ENCODE peak calls at places on chromosomes 7 and 10, in five cellular contexts. A, R, Q, T and I are unnamed samples.

GRCh38 chr7:1200045-1200444 is 32.6 kb upstream of the UNCX start:
- DNase-seq in A (no peak), R (no peak), Q (no peak), T (no peak), I (no peak)

GRCh38 chr7:124723012-124723411 is 42.6 kb downstream of the GPR37 start:
- DNase-seq in A (no peak), R (peak), Q (no peak), T (peak), I (no peak)

GRCh38 chr10:123606006-123606405 is 60.1 kb upstream of the GPR26 start:
- DNase-seq in A (no peak), R (no peak), Q (no peak), T (no peak), I (no peak)

GRCh38 chr10:132408367-132408781 is 11.4 kb downstream of the PWWP2B start:
- DNase-seq in A (no peak), R (no peak), Q (no peak), T (no peak), I (no peak)

GRCh38 chr7:117012284-117013174 is 59.2 kb downstream of the ST7 start:
- DNase-seq in A (peak), R (peak), Q (no peak), T (peak), I (peak)

GRCh38 chr10:1661861-1662260 is 75.5 kb downstream of the ADARB2 start:
- DNase-seq in A (no peak), R (no peak), Q (no peak), T (no peak), I (peak)

GRCh38 chr10:70676511-70676910 is 4.2 kb downstream of the ADAMTS14 start:
- DNase-seq in A (no peak), R (no peak), Q (no peak), T (no peak), I (no peak)

GRCh38 chr7:139105037-139105382 is 4.5 kb downstream of the ZC3HAV1 start:
- DNase-seq in A (no peak), R (no peak), Q (no peak), T (no peak), I (no peak)

GRCh38 chr10:33335550-33335799 is 1.0 kb upstream of the NRP1 start:
- DNase-seq in A (no peak), R (no peak), Q (no peak), T (no peak), I (no peak)

GRCh38 chr10:60309891-60310290 is 79.8 kb downstream of the ANK3 start:
- DNase-seq in A (no peak), R (no peak), Q (no peak), T (no peak), I (no peak)

GRCh38 chr7:51314726-51315125 is 1.9 kb downstream of the COBL start:
- DNase-seq in A (no peak), R (no peak), Q (no peak), T (no peak), I (no peak)

GRCh38 chr7:7125993-7126392 is 56.4 kb upstream of the C1GALT1 start:
- DNase-seq in A (no peak), R (peak), Q (no peak), T (no peak), I (no peak)

GRCh38 chr10:6721480-6721879 is 141.4 kb upstream of the PRKCQ start:
- DNase-seq in A (no peak), R (no peak), Q (no peak), T (peak), I (no peak)

GRCh38 chr10:24866615-24867583 is 85.5 kb downstream of the PRTFDC1 start:
- DNase-seq in A (peak), R (peak), Q (no peak), T (no peak), I (no peak)

GRCh38 chr7:31074403-31074802 is 22.3 kb downstream of the ADCYAP1R1 start:
- DNase-seq in A (no peak), R (no peak), Q (no peak), T (no peak), I (no peak)

GRCh38 chr10:101292194-101293006 is 61.6 kb upstream of the BTRC start:
- DNase-seq in A (no peak), R (no peak), Q (no peak), T (no peak), I (no peak)

GRCh38 chr10:109895095-109895818 is 28.1 kb downstream of the XPNPEP1 start:
- DNase-seq in A (no peak), R (no peak), Q (no peak), T (no peak), I (no peak)
- TF ChIP-seq SRF in A (no peak), R (no peak), Q (no peak), T (no peak), I (no peak)

GRCh38 chr7:15546272-15546792 is 15.5 kb downstream of the AGMO start:
- DNase-seq in A (no peak), R (no peak), Q (no peak), T (no peak), I (no peak)
- TF ChIP-seq SRF in A (no peak), R (no peak), Q (no peak), T (no peak), I (no peak)

GRCh38 chr10:124712704-124713407 is 31.3 kb downstream of the FAM53B start:
- DNase-seq in A (no peak), R (peak), Q (no peak), T (no peak), I (no peak)

GRCh38 chr10:124708922-124709520 is 35.2 kb downstream of the FAM53B start:
- DNase-seq in A (no peak), R (no peak), Q (no peak), T (no peak), I (no peak)

GRCh38 chr10:124709862-124710261 is 34.3 kb downstream of the FAM53B start:
- DNase-seq in A (no peak), R (no peak), Q (no peak), T (no peak), I (no peak)

GRCh38 chr10:124710266-124710881 is 33.8 kb downstream of the FAM53B start:
- DNase-seq in A (no peak), R (no peak), Q (no peak), T (no peak), I (no peak)

DNA sequence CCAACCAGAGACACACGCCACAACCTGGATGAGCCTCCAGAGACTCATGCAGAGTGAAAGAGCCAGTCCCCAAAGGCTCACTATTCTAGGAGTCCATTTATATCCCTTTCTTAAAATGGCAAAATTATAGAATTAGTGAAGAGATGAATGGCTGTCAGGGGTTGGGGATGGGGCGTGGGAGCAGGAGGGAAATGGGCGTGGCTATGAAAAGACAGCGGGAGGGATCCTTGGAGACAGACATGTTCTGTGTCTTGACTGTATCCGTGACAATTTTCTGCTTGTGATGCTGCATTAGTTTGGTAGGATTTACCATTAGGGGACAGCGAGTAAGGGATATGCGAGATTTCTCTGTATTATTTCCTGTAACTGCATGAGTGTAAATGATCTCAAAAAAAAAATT is 33.0 kb downstream of the FAM53B start:
- DNase-seq in A (no peak), R (no peak), Q (no peak), T (no peak), I (no peak)
- TF ChIP-seq SRF in A (no peak), R (no peak), Q (no peak), T (no peak), I (no peak)

GRCh38 chr10:48365668-48366067 is 59.2 kb downstream of the MAPK8 start:
- DNase-seq in A (no peak), R (no peak), Q (no peak), T (no peak), I (no peak)
- TF ChIP-seq SRF in A (no peak), R (no peak), Q (no peak), T (no peak), I (no peak)

DNA sequence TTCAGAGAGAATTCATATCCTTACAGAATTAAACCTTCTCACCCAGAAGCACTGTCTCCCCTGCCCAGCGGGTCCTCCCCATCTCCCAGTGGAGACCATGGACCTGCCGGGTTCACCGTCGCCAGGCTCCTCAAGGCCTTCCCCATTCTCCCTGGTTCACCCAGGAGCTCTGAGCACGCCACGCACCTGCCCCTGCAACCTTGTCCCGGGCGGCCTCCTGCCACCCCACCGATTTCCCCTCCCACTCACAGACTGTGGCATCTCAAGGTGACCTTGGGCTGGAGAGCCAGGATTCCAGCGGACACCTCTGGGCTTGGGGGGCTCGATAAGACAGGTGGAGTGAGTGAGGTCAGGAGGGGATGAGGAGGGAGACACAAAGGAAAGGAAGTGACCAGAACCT is 135.3 kb downstream of the PTPRN2 start:
- DNase-seq in A (no peak), R (no peak), Q (no peak), T (no peak), I (no peak)
- TF ChIP-seq SRF in A (no peak), R (no peak), Q (no peak), T (no peak), I (no peak)

GRCh38 chr10:46550795-46551700 is 5.4 kb downstream of the GPRIN2 start:
- DNase-seq in A (peak), R (no peak), Q (no peak), T (no peak), I (no peak)

GRCh38 chr10:46554166-46554781 is 2.2 kb downstream of the GPRIN2 start:
- DNase-seq in A (no peak), R (no peak), Q (no peak), T (no peak), I (no peak)

GRCh38 chr10:46551701-46552525 is 4.5 kb downstream of the GPRIN2 start:
- DNase-seq in A (no peak), R (no peak), Q (no peak), T (no peak), I (no peak)

GRCh38 chr10:46553238-46554049 is 3.0 kb downstream of the GPRIN2 start:
- DNase-seq in A (no peak), R (no peak), Q (no peak), T (no peak), I (no peak)

DNA sequence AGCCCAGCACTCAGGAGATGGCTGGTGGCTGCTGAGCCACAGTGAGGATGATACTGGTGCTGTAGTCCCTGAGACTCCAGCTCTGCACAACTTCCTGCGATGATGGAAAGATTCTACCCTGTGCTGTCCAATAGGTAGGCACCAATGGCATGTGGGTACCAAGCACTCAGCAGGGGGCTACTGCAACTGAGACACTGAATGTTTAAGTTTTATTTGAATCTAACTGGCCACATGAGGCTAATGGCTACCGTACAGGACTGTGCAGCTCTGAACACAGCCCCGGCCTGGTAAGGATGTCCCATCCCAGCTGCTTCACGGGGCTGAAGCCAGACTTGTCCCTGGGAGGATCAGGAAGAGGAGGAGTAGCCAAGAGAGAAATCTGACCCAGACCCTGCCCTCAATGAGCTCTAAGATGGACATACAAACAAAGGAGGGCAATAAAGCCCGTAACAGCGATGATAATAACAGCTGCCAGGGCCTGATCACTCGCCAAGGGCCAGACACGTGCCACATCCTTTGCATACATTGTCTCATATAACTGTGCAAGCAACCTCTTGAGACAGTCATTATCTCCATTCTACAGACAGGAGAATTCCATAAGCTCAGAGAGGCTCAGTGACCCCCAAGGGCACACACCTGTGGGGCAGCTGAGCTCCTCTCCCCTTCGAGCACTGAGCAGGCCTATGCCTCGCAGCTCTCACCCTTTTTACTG is 3.8 kb downstream of the GPRIN2 start:
- DNase-seq in A (no peak), R (no peak), Q (no peak), T (no peak), I (no peak)
- TF ChIP-seq SRF in A (no peak), R (no peak), Q (no peak), T (no peak), I (no peak)

GRCh38 chr10:125531470-125531869 is 151.5 kb downstream of the TEX36 start:
- DNase-seq in A (no peak), R (no peak), Q (no peak), T (no peak), I (no peak)
- TF ChIP-seq SRF in A (no peak), R (no peak), Q (no peak), T (no peak), I (no peak)

GRCh38 chr10:43074409-43074808 is 2.5 kb upstream of the RET start:
- DNase-seq in A (no peak), R (no peak), Q (no peak), T (no peak), I (no peak)
- TF ChIP-seq SRF in A (no peak), R (no peak), Q (no peak), T (no peak), I (no peak)